ENCODE peak calls at places on chromosomes 13 and 19, in seven cellular contexts. Y, K, H, N, J, D and S are unnamed samples.

GRCh38 chr13:37505531-37505930 is 93.0 kb downstream of the POSTN start:
- DNase-seq in H (no peak), N (no peak), Y (no peak), J (no peak), D (no peak), K (no peak), S (no peak)

GRCh38 chr19:14505488-14506239 is 9.7 kb upstream of the GIPC1 start:
- DNase-seq in Y (no peak), N (peak), J (no peak), D (no peak), H (peak), K (no peak), S (no peak)

GRCh38 chr13:41988244-41988643 is 27.3 kb upstream of the VWA8 start:
- DNase-seq in J (no peak), Y (no peak), D (no peak), N (no peak), H (no peak), K (no peak), S (no peak)

GRCh38 chr19:52211926-52212571 is 22.2 kb downstream of the PPP2R1A start:
- DNase-seq in D (no peak), J (no peak), Y (no peak), N (no peak), H (no peak), K (no peak), S (no peak)

GRCh38 chr19:31988256-31988655 is 357.2 kb upstream of the ZNF507 start:
- DNase-seq in N (no peak), K (no peak), H (no peak), D (no peak), J (no peak), Y (no peak), S (no peak)

GRCh38 chr13:85334187-85334586 is 465.0 kb downstream of the SLITRK6 start:
- DNase-seq in J (no peak), H (no peak), Y (no peak), K (no peak), N (no peak), D (no peak), S (no peak)

GRCh38 chr13:79485014-79485441 is 4.1 kb downstream of the NDFIP2 start:
- DNase-seq in J (no peak), K (no peak), N (peak), D (no peak), H (peak), Y (no peak), S (no peak)

GRCh38 chr19:49638360-49638759 is 1.6 kb downstream of the RRAS start:
- DNase-seq in D (no peak), N (no peak), Y (no peak), J (no peak), H (no peak), K (peak), S (no peak)

GRCh38 chr19:38250821-38251563 is 5.2 kb downstream of the PPP1R14A start:
- DNase-seq in Y (peak), D (peak), K (peak), N (peak), H (peak), J (peak), S (peak)

GRCh38 chr19:19871932-19872331 is 6.2 kb downstream of the ZNF253 start:
- DNase-seq in D (no peak), K (no peak), H (no peak), N (no peak), J (no peak), Y (no peak), S (no peak)

GRCh38 chr13:79491715-79492114 is 10.8 kb downstream of the NDFIP2 start:
- DNase-seq in J (no peak), D (no peak), Y (no peak), H (no peak), K (no peak), N (no peak), S (no peak)

GRCh38 chr13:25347156-25347555 is 24.6 kb upstream of the ATP8A2 start:
- DNase-seq in D (no peak), J (no peak), H (no peak), K (no peak), Y (no peak), N (no peak), S (no peak)

GRCh38 chr19:35357867-35358573 is at the start of gene FFAR3:
- DNase-seq in Y (no peak), H (no peak), D (peak), K (no peak), N (peak), J (peak), S (peak)

GRCh38 chr13:27104606-27105005 is 67.0 kb downstream of the USP12 start:
- DNase-seq in N (no peak), D (no peak), K (no peak), J (no peak), H (no peak), Y (no peak), S (no peak)

DNA sequence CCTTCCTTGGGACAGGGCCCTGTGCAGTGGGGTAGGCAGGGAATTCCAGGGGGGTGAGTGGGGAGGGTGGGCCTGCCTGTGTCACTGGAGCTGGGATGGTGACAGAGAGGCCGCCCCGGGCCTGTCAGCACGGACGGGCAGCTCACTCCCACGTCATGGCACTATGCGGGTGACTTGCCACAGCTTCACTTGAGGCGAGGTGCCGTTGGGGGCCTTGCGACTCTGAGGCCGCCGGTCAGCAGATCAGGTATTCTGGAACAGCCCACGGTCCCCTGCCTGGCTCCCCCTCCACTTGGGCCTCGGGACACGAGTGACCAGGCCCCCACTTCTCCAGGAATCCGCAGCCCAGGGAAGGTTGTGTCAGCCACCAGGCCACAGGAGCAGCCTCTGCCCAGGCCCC is 2.9 kb upstream of the MIDN start:
- DNase-seq in J (peak), Y (no peak), H (no peak), D (no peak), N (no peak), K (no peak), S (no peak)
- H3K27ac ChIP-seq in J (peak), Y (peak), H (peak), D (peak), N (peak), K (peak), S (peak)

GRCh38 chr19:2033825-2034159 is 17.3 kb downstream of the MKNK2 start:
- DNase-seq in D (no peak), H (no peak), J (no peak), N (no peak), Y (no peak), K (no peak), S (no peak)

GRCh38 chr19:2035590-2035991 is 15.5 kb downstream of the MKNK2 start:
- DNase-seq in N (no peak), K (no peak), H (no peak), Y (no peak), J (no peak), D (no peak), S (no peak)

GRCh38 chr19:2034729-2035589 is 16.1 kb downstream of the MKNK2 start:
- DNase-seq in K (no peak), D (peak), N (peak), Y (no peak), J (peak), H (no peak), S (no peak)

GRCh38 chr19:2033115-2033824 is 17.8 kb upstream of the BTBD2 start:
- DNase-seq in N (no peak), K (no peak), Y (no peak), D (no peak), J (no peak), H (no peak), S (no peak)

GRCh38 chr19:2032296-2032941 is 16.9 kb upstream of the BTBD2 start:
- DNase-seq in Y (peak), K (peak), N (peak), D (peak), H (no peak), J (peak), S (peak)
- TF ChIP-seq POLR2A in Y (peak), K (peak), N (no peak), D (no peak), H (no peak), J (peak), S (peak)

GRCh38 chr13:44755872-44756271 is 179.7 kb upstream of the TSC22D1 start:
- DNase-seq in K (no peak), J (no peak), N (no peak), Y (no peak), H (peak), D (no peak), S (no peak)

GRCh38 chr13:44758595-44759221 is 182.6 kb upstream of the TSC22D1 start:
- DNase-seq in H (peak), N (peak), Y (no peak), K (no peak), J (no peak), D (no peak), S (no peak)

GRCh38 chr13:44757671-44758070 is 181.5 kb upstream of the TSC22D1 start:
- DNase-seq in J (no peak), Y (no peak), K (no peak), D (no peak), H (no peak), N (no peak), S (no peak)

GRCh38 chr13:44759222-44759721 is 183.1 kb upstream of the TSC22D1 start:
- DNase-seq in N (peak), K (no peak), Y (no peak), J (no peak), D (no peak), H (no peak), S (no peak)

DNA sequence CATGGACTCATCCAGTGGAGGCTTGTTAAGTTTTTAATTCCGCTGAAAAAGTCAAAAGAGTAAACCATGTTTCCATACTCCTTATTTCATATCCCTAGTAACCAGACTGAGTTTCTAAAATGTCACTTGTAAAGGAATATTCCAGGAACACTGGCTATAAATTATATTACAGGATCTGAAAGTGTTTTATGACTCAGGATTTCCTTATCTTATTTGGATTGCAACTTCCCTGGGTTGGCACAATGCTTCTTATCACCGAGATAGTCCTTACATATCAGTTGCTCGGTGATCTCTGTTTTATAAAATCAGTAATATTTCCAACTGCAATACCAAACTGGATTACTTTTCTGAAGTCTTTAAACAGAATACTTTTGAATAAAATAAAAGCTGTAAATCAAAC is 180.3 kb upstream of the TSC22D1 start:
- DNase-seq in D (no peak), H (no peak), K (no peak), Y (no peak), J (no peak), N (no peak), S (no peak)
- TF ChIP-seq CTCF in D (no peak), H (no peak), K (no peak), Y (no peak), J (no peak), N (no peak), S (no peak)

DNA sequence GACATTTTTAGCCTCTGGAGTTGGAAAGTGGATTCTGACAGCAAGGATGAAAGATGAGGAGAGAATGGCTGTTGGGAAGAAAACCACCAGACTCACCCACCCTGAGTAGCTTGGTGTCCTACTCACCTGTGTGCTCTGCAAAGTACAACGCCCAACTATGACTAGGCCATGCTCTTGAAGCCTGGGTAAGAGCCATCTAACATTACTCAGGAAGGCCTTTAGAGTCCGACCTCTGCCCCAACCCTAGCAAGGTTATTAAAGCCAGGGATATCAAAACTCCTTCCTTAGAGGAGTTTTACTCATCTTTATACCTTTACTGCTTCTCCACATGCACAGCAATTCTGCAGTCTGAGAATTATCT is 18.0 kb upstream of the KPNA3 start:
- DNase-seq in Y (no peak), K (no peak), J (no peak), H (no peak), D (no peak), N (no peak), S (no peak)
- H3K27ac ChIP-seq in Y (peak), K (no peak), J (peak), H (peak), D (peak), N (no peak), S (no peak)

DNA sequence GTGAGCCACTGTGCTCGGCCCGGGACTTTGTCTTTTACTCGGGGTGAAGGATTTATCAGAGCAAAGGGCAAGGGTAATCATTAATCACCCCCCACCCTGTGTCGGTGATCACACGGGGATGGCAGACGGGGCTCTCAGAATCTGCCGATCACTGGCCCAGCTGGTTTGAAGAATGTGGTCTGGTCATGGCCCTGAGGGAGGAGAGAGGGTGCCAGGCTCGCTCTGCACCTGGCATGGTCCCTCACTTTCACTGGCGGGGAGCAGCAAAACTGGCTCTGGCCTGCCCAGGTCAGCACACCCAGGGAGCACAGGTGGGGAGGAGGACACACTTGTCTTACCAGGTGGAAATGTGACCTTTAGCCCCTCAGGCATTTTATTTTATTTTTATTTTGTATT is 10.2 kb downstream of the REEP6 start:
- DNase-seq in N (peak), D (no peak), K (no peak), H (no peak), Y (no peak), J (no peak), S (no peak)
- TF ChIP-seq POLR2A in N (no peak), D (no peak), K (no peak), H (no peak), Y (no peak), J (no peak), S (no peak)